ENCODE peak calls at places on chromosomes 5 and 9, in eight cellular contexts. N is transverse colon, H is cardiac muscle cell, Y is adrenal gland, O is adipocyte, X is H1, M is spleen, U is Panc1. L is an unnamed sample.

GRCh38 chr5:37308796-37309195 is 59.6 kb upstream of the CPLANE1 start:
- DNase-seq in H (no peak), Y (no peak), M (no peak), X (no peak), O (peak; percentile 13), U (no peak), N (no peak), L (no peak)

GRCh38 chr5:178458140-178458539 is 132.1 kb downstream of the COL23A1 start:
- DNase-seq in O (no peak), N (no peak), Y (peak; percentile 35), M (no peak), H (no peak), U (no peak), X (no peak), L (peak; percentile 34)

GRCh38 chr5:8685704-8686103 is 816.8 kb downstream of the MTRR start:
- DNase-seq in U (no peak), N (no peak), O (no peak), M (no peak), H (peak; percentile 18), X (no peak), Y (no peak), L (no peak)

GRCh38 chr5:77143998-77144836 is 57.1 kb upstream of the ZBED3 start:
- DNase-seq in N (peak; percentile 71), O (peak; percentile 92), M (peak; percentile 82), H (peak; percentile 83), Y (peak; percentile 91), X (peak; percentile 59), U (peak; percentile 62), L (peak; percentile 84)

GRCh38 chr9:22855956-22856355 is 409.3 kb downstream of the DMRTA1 start:
- DNase-seq in O (no peak), X (no peak), Y (no peak), U (no peak), H (no peak), M (no peak), N (no peak), L (no peak)

GRCh38 chr9:16318516-16319060 is 551.9 kb downstream of the BNC2 start:
- DNase-seq in U (no peak), Y (peak; percentile 21), N (no peak), X (no peak), M (no peak), H (no peak), O (no peak), L (no peak)

GRCh38 chr9:16213781-16214515 is 656.5 kb downstream of the BNC2 start:
- DNase-seq in M (no peak), Y (peak; percentile 81), X (no peak), U (no peak), O (peak; percentile 97), H (no peak), N (peak; percentile 52), L (peak; percentile 76)

GRCh38 chr5:101364469-101364868 is 461.4 kb upstream of the ST8SIA4 start:
- DNase-seq in M (no peak), O (peak; percentile 2), Y (peak; percentile 55), U (no peak), H (no peak), N (no peak), X (no peak), L (no peak)

GRCh38 chr5:77015938-77016569 is 14.2 kb upstream of the AGGF1 start:
- DNase-seq in N (no peak), H (peak; percentile 64), X (no peak), O (peak; percentile 68), Y (no peak), U (peak; percentile 39), M (no peak), L (no peak)

GRCh38 chr9:106745457-106745856 is 117.5 kb upstream of the ZNF462 start:
- DNase-seq in N (no peak), O (peak; percentile 47), H (no peak), Y (no peak), U (no peak), X (no peak), M (no peak), L (no peak)

DNA sequence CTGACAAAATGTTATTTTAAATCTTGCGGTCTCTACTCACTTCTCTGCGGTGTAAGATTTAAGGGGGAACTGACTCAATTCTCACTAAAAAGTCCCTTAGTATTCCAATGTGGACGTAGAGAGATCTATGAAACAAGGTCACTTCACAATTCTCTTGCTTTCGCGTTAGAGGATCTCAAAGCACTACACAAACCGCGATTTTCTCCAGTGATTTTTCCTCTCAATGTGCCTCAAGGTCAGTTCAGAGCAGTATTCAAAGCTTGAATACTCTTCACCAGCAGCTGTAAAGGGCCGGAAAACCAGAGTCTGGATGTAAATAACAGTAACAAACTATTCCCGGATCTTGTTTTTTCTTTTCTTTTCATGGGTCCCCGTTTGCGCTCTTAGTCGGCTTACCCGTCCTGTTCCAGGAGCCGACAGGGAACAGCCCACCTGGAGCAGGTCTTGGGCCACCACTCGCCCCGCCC is 128.2 kb downstream of the TMEM161B start:
- DNase-seq in Y (no peak), X (peak; percentile 82), N (no peak), U (no peak), O (no peak), H (peak; percentile 6), M (no peak), L (peak; percentile 74)
- H3K27me3 ChIP-seq in Y (no peaks in the 10 kb centered on the region), X (peaks cover 51% of the 10 kb centered on the region), N (peaks cover 78% of the 10 kb centered on the region), U (peaks cover 19% of the 10 kb centered on the region), O (peaks cover 48% of the 10 kb centered on the region), H (peaks cover 79% of the 10 kb centered on the region), M (peaks cover 81% of the 10 kb centered on the region), L (no peaks in the 10 kb centered on the region)

DNA sequence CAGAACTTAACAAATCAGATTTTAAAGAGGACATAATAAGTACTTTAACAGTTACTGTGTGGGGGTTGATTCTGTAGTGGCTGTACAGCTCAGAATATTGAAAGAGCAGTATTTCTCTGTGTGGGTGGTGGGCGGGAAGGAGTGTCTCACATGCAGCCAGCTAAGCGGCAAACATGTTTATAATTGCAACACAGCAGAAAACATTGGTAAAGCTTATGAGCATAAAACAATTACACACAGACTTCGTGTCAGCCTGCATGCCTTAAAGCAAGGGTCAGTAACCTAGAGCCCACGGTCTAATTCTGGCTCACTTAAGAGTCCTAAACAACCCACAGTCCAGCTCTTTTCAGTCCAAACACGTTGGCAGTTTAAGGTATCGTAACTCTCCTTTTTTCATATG is 24.7 kb upstream of the CSNK1G3 start:
- DNase-seq in Y (no peak), H (peak; percentile 14), U (no peak), N (no peak), M (no peak), X (no peak), O (peak; percentile 61), L (no peak)
- H3K4me3 ChIP-seq in Y (no peak overlapping the region), H (no peak overlapping the region), U (no peak overlapping the region), N (no peak overlapping the region), M (no peak overlapping the region), X (no peak overlapping the region), O (peak overlapping the region; percentile 72), L (no peak overlapping the region)

GRCh38 chr5:96969401-96969800 is 33.5 kb downstream of the LNPEP start:
- DNase-seq in Y (no peak), O (peak; percentile 53), M (no peak), N (no peak), H (no peak), U (no peak), X (no peak), L (no peak)
- H3K4me1 ChIP-seq in Y (peaks cover 51% of the 10 kb centered on the region), O (peaks cover 35% of the 10 kb centered on the region), M (peaks cover 78% of the 10 kb centered on the region), N (no peaks in the 10 kb centered on the region), H (peaks cover 27% of the 10 kb centered on the region), U (peaks cover 11% of the 10 kb centered on the region), X (no peaks in the 10 kb centered on the region), L (peaks cover 1% of the 10 kb centered on the region)

GRCh38 chr5:122200894-122201293 is 71.5 kb downstream of the ZNF474 start:
- DNase-seq in H (no peak), M (no peak), N (no peak), X (no peak), O (no peak), U (no peak), Y (no peak), L (no peak)
- H3K27me3 ChIP-seq in H (no peaks in the 10 kb centered on the region), M (no peaks in the 10 kb centered on the region), N (no peaks in the 10 kb centered on the region), X (no peaks in the 10 kb centered on the region), O (no peaks in the 10 kb centered on the region), U (no peaks in the 10 kb centered on the region), Y (no peaks in the 10 kb centered on the region), L (no peaks in the 10 kb centered on the region)

GRCh38 chr5:35478856-35479682 is 138.6 kb upstream of the SPEF2 start:
- DNase-seq in M (no peak), U (no peak), N (no peak), Y (no peak), H (no peak), O (peak; percentile 82), X (no peak), L (no peak)
- H3K4me3 ChIP-seq in M (no peak overlapping the region), U (peak overlapping the region; percentile 16), N (no peak overlapping the region), Y (no peak overlapping the region), H (no peak overlapping the region), O (peak overlapping the region; percentile 79), X (no peak overlapping the region), L (peak overlapping the region; percentile 54)